ENCODE peak calls at places on chromosome 18, in five cellular contexts. L is RPMI8226; C is nucleus accumbens; F is astrocyte of the spinal cord; N is stimulated activated CD8-positive, alpha-beta memory T cell treated with anti-CD3 and anti-CD28 coated beads, Interleukin-12 subunit alpha, Interleukin-12 subunit beta, amount 100 ng/mL, for 1 hour. G is an unnamed sample.

GRCh38 chr18:11040823-11041712 is 108.3 kb downstream of the PIEZO2 start:
- DNase-seq in L (peak), C (peak), F (peak), N (no peak), G (peak)

GRCh38 chr18:76654536-76654935 is 159.5 kb upstream of the ZNF516 start:
- DNase-seq in L (no peak), C (no peak), F (no peak), N (no peak), G (peak)

GRCh38 chr18:35215026-35215425 is 25.8 kb upstream of the ZNF397 start:
- DNase-seq in L (no peak), C (no peak), F (no peak), N (no peak), G (no peak)

GRCh38 chr18:75478996-75479870 is 51.7 kb upstream of the SMIM21 start:
- DNase-seq in L (peak), C (peak), F (peak), N (no peak), G (peak)

GRCh38 chr18:74623047-74623816 is 25.6 kb downstream of the ZNF407 start:
- DNase-seq in L (peak), C (peak), F (no peak), N (no peak), G (no peak)

GRCh38 chr18:68841301-68841700 is 43.4 kb downstream of the CCDC102B start:
- DNase-seq in L (no peak), C (no peak), F (no peak), N (no peak), G (no peak)

GRCh38 chr18:45749918-45750689 is 26.1 kb downstream of the SLC14A1 start:
- DNase-seq in L (no peak), C (no peak), F (no peak), N (no peak), G (no peak)

GRCh38 chr18:68660355-68661183 is 54.3 kb downstream of the TMX3 start:
- DNase-seq in L (peak), C (no peak), F (peak), N (no peak), G (peak)

G was measured in AG08395.